ENCODE peak calls at places on chromosomes 4 and X, in eight cellular contexts. B is suprapubic skin; P is lower lobe of right lung; R is CD4-positive, CD25-positive, alpha-beta regulatory T cell; I is tibial nerve; H is SK-N-SH; O is upper lobe of right lung; V is heart left ventricle. K is an unnamed sample. For H3K4me1, the result is how much of the 10 kb centered on the place peaks cover.

GRCh38 chr4:187770345-187770744 is 225.2 kb upstream of the ZFP42 start:
- DNase-seq in B (no peak), P (no peak), R (no peak), I (no peak), H (no peak), O (no peak), V (no peak), K (peak)

GRCh38 chr4:186651624-186652023 is 72.0 kb downstream of the FAT1 start:
- DNase-seq in B (no peak), P (no peak), R (no peak), I (peak), H (no peak), O (no peak), V (peak), K (no peak)

GRCh38 chrX:152444338-152444737 is 6.8 kb downstream of the GABRA3 start:
- DNase-seq in B (no peak), P (no peak), R (no peak), I (no peak), H (no peak), O (no peak), V (no peak), K (no peak)

GRCh38 chrX:21989415-21989814 is 42.7 kb upstream of the PHEX start:
- DNase-seq in B (no peak), P (no peak), R (no peak), I (no peak), H (no peak), O (no peak), V (no peak), K (no peak)

GRCh38 chr4:86558799-86559198 is 35.3 kb upstream of the PTPN13 start:
- DNase-seq in B (no peak), P (no peak), R (no peak), I (no peak), H (no peak), O (no peak), V (no peak), K (no peak)

GRCh38 chr4:79132826-79133225 is 193.0 kb downstream of the NAA11 start:
- DNase-seq in B (no peak), P (no peak), R (no peak), I (no peak), H (no peak), O (no peak), V (no peak), K (no peak)

GRCh38 chr4:123744664-123745290 is 348.2 kb downstream of the SPRY1 start:
- DNase-seq in B (no peak), P (no peak), R (no peak), I (no peak), H (no peak), O (no peak), V (no peak), K (no peak)

GRCh38 chr4:39713691-39714090 is 15.8 kb downstream of the UBE2K start:
- DNase-seq in B (no peak), P (no peak), R (no peak), I (no peak), H (peak), O (no peak), V (no peak), K (no peak)

GRCh38 chr4:185309770-185310169 is 86.0 kb downstream of the LRP2BP start:
- DNase-seq in B (no peak), P (no peak), R (no peak), I (no peak), H (no peak), O (no peak), V (no peak), K (no peak)

GRCh38 chr4:112130903-112131302 is 14.4 kb upstream of the FAM241A start:
- DNase-seq in B (no peak), P (no peak), R (no peak), I (no peak), H (no peak), O (no peak), V (peak), K (no peak)

GRCh38 chr4:38279650-38280322 is 319.6 kb downstream of the PTTG2 start:
- DNase-seq in B (no peak), P (no peak), R (no peak), I (no peak), H (no peak), O (no peak), V (no peak), K (no peak)

GRCh38 chr4:7428261-7429068 is 6.3 kb downstream of the PSAPL1 start:
- DNase-seq in B (peak), P (peak), R (no peak), I (peak), H (peak), O (peak), V (peak), K (no peak)

GRCh38 chrX:44042124-44042523 is 68.9 kb upstream of the NDP start:
- DNase-seq in B (no peak), P (no peak), R (no peak), I (no peak), H (no peak), O (no peak), V (no peak), K (no peak)

DNA sequence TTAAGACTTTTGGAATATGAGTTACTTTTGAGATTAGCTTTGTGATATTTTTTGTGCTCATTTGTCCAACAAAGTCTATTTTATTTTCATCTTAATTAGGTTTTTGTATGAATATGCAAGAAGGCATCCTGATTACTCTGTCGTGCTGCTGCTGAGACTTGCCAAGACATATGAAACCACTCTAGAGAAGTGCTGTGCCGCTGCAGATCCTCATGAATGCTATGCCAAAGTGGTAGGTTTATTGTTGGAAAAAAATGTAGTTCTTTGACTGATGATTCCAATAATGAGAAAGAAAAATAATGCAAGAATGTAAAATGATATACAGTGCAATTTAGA is 10.8 kb downstream of the ALB start:
- DNase-seq in B (no peak), P (no peak), R (no peak), I (no peak), H (no peak), O (no peak), V (no peak), K (no peak)
- H3K27ac ChIP-seq in B (no peak), P (no peak), R (no peak), I (no peak), H (no peak), O (no peak), V (no peak), K (no peak)

DNA sequence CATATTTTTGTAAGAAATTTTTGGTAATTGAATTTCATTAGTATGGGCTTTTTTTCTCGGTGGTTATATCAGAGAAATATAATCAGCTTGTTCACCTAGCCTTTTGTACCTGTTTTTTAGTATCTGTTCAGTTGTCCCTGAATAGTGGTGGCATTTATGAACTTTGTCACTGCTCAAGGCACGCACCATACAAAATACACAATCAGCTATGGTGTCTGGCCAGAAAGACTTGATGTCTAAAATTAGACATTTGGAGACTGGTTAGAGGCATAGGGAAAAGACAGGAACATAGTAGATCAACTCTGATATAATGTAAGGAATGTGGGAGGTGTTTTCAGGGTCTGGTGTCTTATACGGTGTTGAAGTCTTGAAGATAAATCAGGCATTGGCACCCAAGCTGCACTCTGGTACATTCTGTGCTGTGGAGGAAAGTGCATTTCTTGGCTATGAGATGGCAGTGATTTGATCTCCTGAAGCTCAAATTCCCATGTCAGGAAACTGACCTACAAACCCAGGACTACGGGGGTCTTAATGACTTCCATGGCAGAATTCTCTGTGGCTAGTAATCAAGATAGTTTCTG is 3.6 kb downstream of the ART3 start:
- DNase-seq in B (no peak), P (no peak), R (no peak), I (no peak), H (no peak), O (no peak), V (no peak), K (no peak)
- H3K4me3 ChIP-seq in B (no peak), P (no peak), R (no peak), I (no peak), H (no peak), O (no peak), V (no peak), K (no peak)

DNA sequence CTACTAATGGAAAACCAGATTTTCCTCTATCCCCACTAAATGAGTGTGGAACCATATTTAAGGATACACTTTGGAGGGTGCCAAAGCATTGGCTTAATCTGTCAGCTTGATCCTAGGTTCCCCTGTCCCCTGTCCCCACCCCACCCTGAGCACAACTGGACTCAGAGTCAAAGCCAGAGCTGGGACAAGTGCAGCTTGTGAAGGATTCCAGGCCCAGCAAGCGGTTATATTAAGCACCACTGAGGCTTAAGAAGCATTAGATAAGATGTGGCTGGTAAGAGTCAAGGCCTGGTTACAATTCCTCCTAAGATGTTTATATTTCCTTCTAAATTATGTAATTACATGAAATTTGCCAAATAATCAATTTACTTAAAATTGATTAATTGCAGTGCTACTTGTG is 350.0 kb upstream of the GATB start:
- DNase-seq in B (no peak), P (no peak), R (no peak), I (no peak), H (no peak), O (no peak), V (no peak), K (no peak)
- H3K4me1 ChIP-seq in B (under half), P (under half), R (under half), I (under half), H (under half), O (under half), V (under half), K (under half)

GRCh38 chr4:55321707-55322264 is 24.3 kb upstream of the SRD5A3 start:
- DNase-seq in B (peak), P (no peak), R (peak), I (peak), H (peak), O (no peak), V (peak), K (no peak)
- H3K27ac ChIP-seq in B (no peak), P (no peak), R (no peak), I (no peak), H (no peak), O (no peak), V (no peak), K (no peak)

DNA sequence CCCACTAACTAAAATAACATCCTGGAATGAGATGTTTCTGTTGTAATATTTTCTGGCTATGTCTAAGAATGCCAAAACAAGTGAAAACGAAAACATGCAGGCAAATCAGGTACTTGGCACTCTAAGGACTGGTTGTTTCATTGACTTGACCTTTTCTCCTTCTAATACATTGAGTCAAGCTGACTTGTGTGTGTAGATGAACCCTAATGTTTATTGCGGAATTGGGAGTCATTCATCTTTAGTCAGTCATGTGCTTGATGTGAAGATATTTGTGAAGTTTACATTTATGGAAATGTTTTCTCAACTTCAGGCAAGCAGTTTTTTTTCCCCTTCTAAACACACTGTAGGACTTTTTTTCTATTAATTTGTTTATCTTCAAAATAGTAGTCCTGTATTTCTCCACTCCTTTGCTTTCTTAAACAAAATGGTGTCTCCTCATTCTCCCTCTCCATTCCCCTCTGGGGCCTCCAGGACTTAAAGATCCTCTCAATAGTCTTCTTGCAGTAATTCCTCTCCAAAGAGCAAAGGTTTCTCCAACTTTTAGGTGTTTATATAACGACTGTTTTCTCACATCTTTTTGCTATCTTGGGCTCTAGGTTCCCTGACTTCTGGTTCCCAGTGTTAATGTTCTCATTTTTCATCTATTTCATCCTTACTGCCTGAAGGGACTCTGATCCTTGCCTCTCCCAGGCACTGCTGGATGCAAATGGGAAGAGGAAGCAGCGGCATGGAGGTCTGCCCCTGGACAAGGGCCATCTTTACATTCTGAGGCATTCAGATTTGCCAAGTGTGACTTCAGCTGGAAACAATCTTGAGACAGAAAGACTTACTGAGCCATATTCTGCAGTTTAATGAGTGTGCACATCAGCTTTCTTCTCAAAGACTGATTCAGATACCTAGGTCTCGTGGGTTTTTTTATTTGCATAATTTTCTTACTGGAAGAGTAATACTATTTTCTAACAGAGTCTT is 166.4 kb downstream of the ARHGAP6 start:
- DNase-seq in B (no peak), P (no peak), R (no peak), I (no peak), H (no peak), O (no peak), V (no peak), K (no peak)
- H3K4me3 ChIP-seq in B (no peak), P (no peak), R (no peak), I (no peak), H (no peak), O (no peak), V (no peak), K (no peak)

GRCh38 chr4:108561086-108561485 is 59.3 kb upstream of the RPL34 start:
- DNase-seq in B (no peak), P (no peak), R (no peak), I (no peak), H (no peak), O (no peak), V (no peak), K (no peak)
- H3K4me1 ChIP-seq in B (under half), P (under half), R (under half), I (under half), H (under half), O (under half), V (under half), K (under half)

GRCh38 chr4:165743422-165743821 is 129.6 kb upstream of the TLL1 start:
- DNase-seq in B (no peak), P (no peak), R (no peak), I (no peak), H (no peak), O (no peak), V (no peak), K (no peak)
- H3K27ac ChIP-seq in B (no peak), P (no peak), R (no peak), I (no peak), H (no peak), O (no peak), V (no peak), K (no peak)

GRCh38 chrX:10110984-10111363 is 45.8 kb upstream of the CLCN4 start:
- DNase-seq in B (no peak), P (no peak), R (peak), I (no peak), H (no peak), O (no peak), V (no peak), K (no peak)
- H3K4me3 ChIP-seq in B (no peak), P (no peak), R (peak), I (no peak), H (no peak), O (no peak), V (no peak), K (no peak)

GRCh38 chrX:118780509-118780908 is 43.1 kb upstream of the ZCCHC12 start:
- DNase-seq in B (no peak), P (no peak), R (no peak), I (no peak), H (no peak), O (no peak), V (no peak), K (no peak)
- H3K4me1 ChIP-seq in B (under half), P (under half), R (under half), I (under half), H (under half), O (under half), V (under half), K (under half)

K was measured in iPS DF 6.9.